ENCODE peak calls at places on chromosome 19, in four cellular contexts. One of them, this sample, is unnamed.

GRCh38 chr19:27974082-27974513 is 1238.9 kb downstream of the UQCRFS1 start:
- DNase-seq in H1: peak; percentile 52
- DNase-seq in HepG2: peak; percentile 2
- DNase-seq in HCT116: no peak
- DNase-seq in this sample: peak; percentile 54

GRCh38 chr19:35655600-35655999 is 7.5 kb downstream of the COX6B1 start:
- DNase-seq in H1: no peak
- DNase-seq in HCT116: no peak
- DNase-seq in HepG2: no peak
- DNase-seq in this sample: no peak

GRCh38 chr19:43467730-43468129 is 2.3 kb upstream of the LYPD3 start:
- DNase-seq in HepG2: peak; percentile 18
- DNase-seq in H1: no peak
- DNase-seq in HCT116: no peak
- DNase-seq in this sample: no peak

GRCh38 chr19:23071087-23071511 is 45.7 kb upstream of the ZNF730 start:
- DNase-seq in HepG2: no peak
- DNase-seq in HCT116: no peak
- DNase-seq in H1: no peak
- DNase-seq in this sample: no peak

GRCh38 chr19:20660473-20660872 is 898 bp downstream of the ZNF626 start:
- DNase-seq in HepG2: no peak
- DNase-seq in H1: no peak
- DNase-seq in HCT116: no peak
- DNase-seq in this sample: no peak

GRCh38 chr19:8515317-8515716 is 1.4 kb upstream of the ZNF414 start:
- DNase-seq in HCT116: no peak
- DNase-seq in HepG2: no peak
- DNase-seq in H1: no peak
- DNase-seq in this sample: no peak

GRCh38 chr19:51258165-51258564 is 7.3 kb downstream of the SIGLECL1 start:
- DNase-seq in H1: no peak
- DNase-seq in HepG2: no peak
- DNase-seq in HCT116: no peak
- DNase-seq in this sample: no peak

GRCh38 chr19:56253737-56254136 is 18.8 kb upstream of the EDDM13 start:
- DNase-seq in HepG2: peak; percentile 48
- DNase-seq in HCT116: peak; percentile 41
- DNase-seq in H1: no peak
- DNase-seq in this sample: no peak

GRCh38 chr19:13459351-13459750 is 46.9 kb downstream of the CACNA1A start:
- DNase-seq in HepG2: no peak
- DNase-seq in H1: peak; percentile 53
- DNase-seq in HCT116: no peak
- DNase-seq in this sample: no peak

GRCh38 chr19:8355631-8356402 is 8.1 kb upstream of the ANGPTL4 start:
- DNase-seq in H1: no peak
- DNase-seq in HepG2: peak; percentile 72
- DNase-seq in HCT116: peak; percentile 70
- DNase-seq in this sample: no peak

GRCh38 chr19:48814895-48815294 is 4.1 kb upstream of the BCAT2 start:
- DNase-seq in H1: no peak
- DNase-seq in HepG2: no peak
- DNase-seq in HCT116: no peak
- DNase-seq in this sample: no peak

GRCh38 chr19:52691215-52691610 is 43.6 kb downstream of the ZNF611 start:
- DNase-seq in H1: no peak
- DNase-seq in HCT116: no peak
- DNase-seq in HepG2: no peak
- DNase-seq in this sample: no peak

GRCh38 chr19:55898911-55899310 is 33.2 kb downstream of the NLRP13 start:
- DNase-seq in HCT116: no peak
- DNase-seq in H1: no peak
- DNase-seq in HepG2: no peak
- DNase-seq in this sample: no peak

GRCh38 chr19:50178859-50179537 is 15.9 kb upstream of the IZUMO2 start:
- DNase-seq in HCT116: no peak
- DNase-seq in H1: no peak
- DNase-seq in HepG2: no peak
- DNase-seq in this sample: no peak

GRCh38 chr19:17953316-17953801 is 13.5 kb upstream of the KCNN1 start:
- DNase-seq in H1: no peak
- DNase-seq in HCT116: no peak
- DNase-seq in HepG2: no peak
- DNase-seq in this sample: no peak

GRCh38 chr19:55146078-55146647 is 2.8 kb downstream of the TNNT1 start:
- DNase-seq in HCT116: peak; percentile 64
- DNase-seq in H1: peak; percentile 80
- DNase-seq in HepG2: no peak
- DNase-seq in this sample: peak; percentile 43

GRCh38 chr19:48274173-48274572 is 4.3 kb downstream of the ZNF114 start:
- DNase-seq in HCT116: no peak
- DNase-seq in HepG2: no peak
- DNase-seq in H1: no peak
- DNase-seq in this sample: no peak

GRCh38 chr19:32308436-32309077 is 36.9 kb upstream of the ZNF507 start:
- DNase-seq in HepG2: no peak
- DNase-seq in H1: no peak
- DNase-seq in HCT116: no peak
- DNase-seq in this sample: no peak

GRCh38 chr19:7460562-7460966 is 28.3 kb downstream of the PEX11G start:
- DNase-seq in H1: no peak
- DNase-seq in HCT116: no peak
- DNase-seq in HepG2: no peak
- DNase-seq in this sample: no peak

GRCh38 chr19:55606817-55607216 is 1.4 kb downstream of the ZNF865 start:
- DNase-seq in H1: no peak
- DNase-seq in HCT116: no peak
- DNase-seq in HepG2: no peak
- DNase-seq in this sample: no peak

GRCh38 chr19:44645407-44646048 is 1.8 kb downstream of the PVR start:
- DNase-seq in H1: no peak
- DNase-seq in HCT116: no peak
- DNase-seq in HepG2: no peak
- DNase-seq in this sample: no peak

GRCh38 chr19:56441206-56441792 is 35.8 kb downstream of the ZNF667 start:
- DNase-seq in H1: no peak
- DNase-seq in HCT116: no peak
- DNase-seq in HepG2: no peak
- DNase-seq in this sample: no peak

GRCh38 chr19:44800461-44800860 is 8.4 kb upstream of the BCAM start:
- DNase-seq in H1: peak; percentile 99
- DNase-seq in HepG2: peak; percentile 86
- DNase-seq in HCT116: no peak
- DNase-seq in this sample: peak; percentile 43

GRCh38 chr19:51735759-51736449 is 12.1 kb upstream of the HAS1 start:
- DNase-seq in H1: no peak
- DNase-seq in HCT116: no peak
- DNase-seq in HepG2: no peak
- DNase-seq in this sample: no peak

GRCh38 chr19:36745870-36746269 is 26.7 kb downstream of the ZNF850 start:
- DNase-seq in H1: no peak
- DNase-seq in HepG2: no peak
- DNase-seq in HCT116: no peak
- DNase-seq in this sample: no peak

GRCh38 chr19:44570984-44571684 is 41.7 kb upstream of the CEACAM20 start:
- DNase-seq in HepG2: peak; percentile 80
- DNase-seq in HCT116: peak; percentile 76
- DNase-seq in H1: peak; percentile 80
- DNase-seq in this sample: peak; percentile 38

GRCh38 chr19:31107096-31107495 is 242.1 kb downstream of the TSHZ3 start:
- DNase-seq in HepG2: no peak
- DNase-seq in H1: no peak
- DNase-seq in HCT116: no peak
- DNase-seq in this sample: no peak

GRCh38 chr19:43699506-43700367 is 16.1 kb upstream of the IRGC start:
- DNase-seq in H1: peak; percentile 78
- DNase-seq in HCT116: no peak
- DNase-seq in HepG2: no peak
- DNase-seq in this sample: no peak

GRCh38 chr19:33524024-33524664 is 2.6 kb upstream of the PEPD start:
- DNase-seq in HepG2: no peak
- DNase-seq in H1: peak; percentile 46
- DNase-seq in HCT116: no peak
- DNase-seq in this sample: no peak

GRCh38 chr19:10113964-10114650 is 2.6 kb downstream of the P2RY11 start:
- DNase-seq in H1: no peak
- DNase-seq in HepG2: no peak
- DNase-seq in HCT116: no peak
- DNase-seq in this sample: no peak

GRCh38 chr19:57002765-57003164 is 117.0 kb upstream of the USP29 start:
- DNase-seq in HCT116: no peak
- DNase-seq in HepG2: no peak
- DNase-seq in H1: no peak
- DNase-seq in this sample: no peak

GRCh38 chr19:49362926-49363264 is 679 bp upstream of the TEAD2 start:
- DNase-seq in HepG2: peak; percentile 24
- DNase-seq in H1: no peak
- DNase-seq in HCT116: no peak
- DNase-seq in this sample: peak; percentile 8

GRCh38 chr19:10269333-10270179 is 1.4 kb upstream of the ICAM1 start:
- DNase-seq in H1: peak; percentile 99
- DNase-seq in HCT116: peak; percentile 47
- DNase-seq in HepG2: peak; percentile 51
- DNase-seq in this sample: no peak

GRCh38 chr19:56120371-56121179 is 520 bp downstream of the ZNF787 start:
- DNase-seq in HepG2: peak; percentile 86
- DNase-seq in H1: peak; percentile 73
- DNase-seq in HCT116: peak; percentile 41
- DNase-seq in this sample: peak; percentile 48

GRCh38 chr19:10339380-10339960 is at the start of gene ICAM3:
- DNase-seq in HepG2: no peak
- DNase-seq in H1: peak; percentile 64
- DNase-seq in HCT116: no peak
- DNase-seq in this sample: no peak

GRCh38 chr19:33825556-33825955 is 28.9 kb downstream of the KCTD15 start:
- DNase-seq in HepG2: no peak
- DNase-seq in H1: no peak
- DNase-seq in HCT116: no peak
- DNase-seq in this sample: no peak

GRCh38 chr19:43612374-43612773 is 486 bp downstream of the SRRM5 start:
- DNase-seq in H1: no peak
- DNase-seq in HCT116: no peak
- DNase-seq in HepG2: no peak
- DNase-seq in this sample: no peak

GRCh38 chr19:51431124-51431523 is 13.7 kb upstream of the SIGLEC10 start:
- DNase-seq in HCT116: no peak
- DNase-seq in H1: no peak
- DNase-seq in HepG2: peak; percentile 28
- DNase-seq in this sample: no peak

GRCh38 chr19:19278315-19278714 is 5.2 kb upstream of the TM6SF2 start:
- DNase-seq in H1: no peak
- DNase-seq in HepG2: no peak
- DNase-seq in HCT116: no peak
- DNase-seq in this sample: no peak

GRCh38 chr19:19276851-19277250 is 3.8 kb upstream of the TM6SF2 start:
- DNase-seq in HCT116: no peak
- DNase-seq in HepG2: no peak
- DNase-seq in H1: no peak
- DNase-seq in this sample: no peak

GRCh38 chr19:19275166-19275565 is 2.1 kb upstream of the TM6SF2 start:
- DNase-seq in HCT116: no peak
- DNase-seq in H1: no peak
- DNase-seq in HepG2: no peak
- DNase-seq in this sample: no peak

GRCh38 chr19:19274716-19275115 is 1.6 kb upstream of the TM6SF2 start:
- DNase-seq in H1: no peak
- DNase-seq in HCT116: no peak
- DNase-seq in HepG2: no peak
- DNase-seq in this sample: no peak

GRCh38 chr19:19276386-19276785 is 3.3 kb upstream of the TM6SF2 start:
- DNase-seq in HCT116: no peak
- DNase-seq in H1: no peak
- DNase-seq in HepG2: no peak
- DNase-seq in this sample: no peak
- TF ChIP-seq JUND in HCT116: no peak
- TF ChIP-seq JUND in H1: no peak
- TF ChIP-seq JUND in HepG2: no peak
- TF ChIP-seq JUND in this sample: no peak

GRCh38 chr19:16593181-16593580 is 21.0 kb upstream of the SLC35E1 start:
- DNase-seq in HCT116: no peak
- DNase-seq in HepG2: no peak
- DNase-seq in H1: no peak
- DNase-seq in this sample: no peak

GRCh38 chr19:16595097-16595496 is 22.9 kb upstream of the SLC35E1 start:
- DNase-seq in HepG2: no peak
- DNase-seq in H1: no peak
- DNase-seq in HCT116: no peak
- DNase-seq in this sample: no peak

GRCh38 chr19:16591803-16592556 is 19.8 kb upstream of the SLC35E1 start:
- DNase-seq in HCT116: no peak
- DNase-seq in HepG2: no peak
- DNase-seq in H1: no peak
- DNase-seq in this sample: no peak

GRCh38 chr19:16594681-16595091 is 22.5 kb upstream of the SLC35E1 start:
- DNase-seq in HepG2: no peak
- DNase-seq in H1: no peak
- DNase-seq in HCT116: no peak
- DNase-seq in this sample: no peak

GRCh38 chr19:16594131-16594586 is 21.9 kb upstream of the SLC35E1 start:
- DNase-seq in HepG2: no peak
- DNase-seq in H1: no peak
- DNase-seq in HCT116: no peak
- DNase-seq in this sample: no peak
- TF ChIP-seq JUND in HepG2: no peak
- TF ChIP-seq JUND in H1: no peak
- TF ChIP-seq JUND in HCT116: no peak
- TF ChIP-seq JUND in this sample: no peak

DNA sequence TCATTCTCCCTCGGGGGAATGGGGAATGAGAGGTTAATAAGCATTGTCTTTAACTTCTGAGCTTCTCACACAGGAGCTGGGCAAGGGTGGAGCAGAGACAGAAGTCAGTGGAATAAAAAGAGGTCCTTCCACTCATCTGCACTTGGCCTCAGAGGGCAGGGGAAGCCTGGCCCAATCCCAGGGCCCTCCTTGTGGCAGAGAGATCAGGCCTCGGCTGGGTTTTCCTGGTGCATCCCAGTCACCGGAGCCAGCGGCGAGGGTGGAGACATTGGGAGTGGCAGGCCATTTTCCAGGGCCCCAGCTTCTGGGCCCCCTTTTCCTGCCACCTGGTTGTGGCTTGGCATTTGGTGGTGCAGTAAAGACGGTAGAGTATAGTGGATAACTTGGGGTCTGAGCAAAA is 10.7 kb downstream of the CALM3 start:
- DNase-seq in HepG2: no peak
- DNase-seq in HCT116: no peak
- DNase-seq in H1: no peak
- DNase-seq in this sample: no peak
- TF ChIP-seq JUND in HepG2: no peak
- TF ChIP-seq JUND in HCT116: no peak
- TF ChIP-seq JUND in H1: no peak
- TF ChIP-seq JUND in this sample: no peak

GRCh38 chr19:377801-378581 is 31.0 kb downstream of the C2CD4C start:
- DNase-seq in HepG2: no peak
- DNase-seq in HCT116: no peak
- DNase-seq in H1: no peak
- DNase-seq in this sample: peak; percentile 31
- TF ChIP-seq JUND in HepG2: no peak
- TF ChIP-seq JUND in HCT116: no peak
- TF ChIP-seq JUND in H1: no peak
- TF ChIP-seq JUND in this sample: no peak

GRCh38 chr19:42303101-42303464 is 659 bp upstream of the PAFAH1B3 start:
- DNase-seq in HepG2: no peak
- DNase-seq in H1: peak; percentile 50
- DNase-seq in HCT116: no peak
- DNase-seq in this sample: no peak
- TF ChIP-seq JUND in HepG2: no peak
- TF ChIP-seq JUND in H1: no peak
- TF ChIP-seq JUND in HCT116: no peak
- TF ChIP-seq JUND in this sample: no peak

This sample was measured in T47D.